ENCODE peak calls at places on chromosomes 3 and 15, in eight cellular contexts. L is lower lobe of right lung; K is cardiac muscle cell; N is suprapubic skin; C is small intestine; R is CD4-positive, CD25-positive, alpha-beta regulatory T cell; B is keratinocyte; S is CD4-positive, alpha-beta memory T cell. X is an unnamed sample. For H3K9me3, the result is how much of the 10 kb centered on the place peaks cover.

GRCh38 chr3:172808969-172809546 is 58.5 kb downstream of the ECT2 start:
- DNase-seq in L (no peak), K (peak), N (no peak), C (peak), R (peak), B (peak), S (peak), X (no peak)

GRCh38 chr15:78224024-78224413 is 10.3 kb downstream of the ACSBG1 start:
- DNase-seq in L (no peak), K (peak), N (no peak), C (no peak), R (no peak), B (no peak), S (no peak), X (no peak)

GRCh38 chr15:36858423-36858822 is 241.9 kb downstream of the MEIS2 start:
- DNase-seq in L (no peak), K (no peak), N (no peak), C (no peak), R (no peak), B (no peak), S (no peak), X (no peak)

GRCh38 chr3:187773963-187774789 is 28.9 kb upstream of the BCL6 start:
- DNase-seq in L (no peak), K (no peak), N (no peak), C (no peak), R (no peak), B (no peak), S (no peak), X (no peak)

GRCh38 chr3:32972482-32973146 is 21.2 kb downstream of the CCR4 start:
- DNase-seq in L (no peak), K (no peak), N (no peak), C (no peak), R (no peak), B (no peak), S (no peak), X (no peak)

GRCh38 chr15:36334059-36334458 is 245.4 kb upstream of the CDIN1 start:
- DNase-seq in L (no peak), K (peak), N (no peak), C (no peak), R (no peak), B (no peak), S (no peak), X (no peak)

GRCh38 chr3:59994720-59995304 is 945.0 kb upstream of the CFAP20DC start:
- DNase-seq in L (no peak), K (no peak), N (no peak), C (no peak), R (no peak), B (no peak), S (no peak), X (no peak)

GRCh38 chr3:174440350-174440716 is 418.8 kb upstream of the NAALADL2 start:
- DNase-seq in L (peak), K (peak), N (no peak), C (peak), R (no peak), B (no peak), S (no peak), X (no peak)

GRCh38 chr3:140160553-140160952 is 225.6 kb downstream of the CLSTN2 start:
- DNase-seq in L (no peak), K (no peak), N (no peak), C (no peak), R (no peak), B (no peak), S (no peak), X (no peak)

GRCh38 chr15:97235285-97235985 is 725.1 kb upstream of the ARRDC4 start:
- DNase-seq in L (no peak), K (peak), N (no peak), C (peak), R (peak), B (no peak), S (peak), X (no peak)

GRCh38 chr15:78396976-78397375 is 41.0 kb upstream of the IREB2 start:
- DNase-seq in L (peak), K (peak), N (peak), C (peak), R (no peak), B (no peak), S (no peak), X (no peak)

GRCh38 chr3:51703026-51703775 is 3.7 kb upstream of the GRM2 start:
- DNase-seq in L (peak), K (no peak), N (no peak), C (no peak), R (no peak), B (no peak), S (no peak), X (no peak)

GRCh38 chr3:172213168-172213567 is 173.8 kb downstream of the FNDC3B start:
- DNase-seq in L (no peak), K (peak), N (no peak), C (no peak), R (no peak), B (peak), S (no peak), X (no peak)

GRCh38 chr15:94793641-94794040 is 562.3 kb downstream of the MCTP2 start:
- DNase-seq in L (no peak), K (no peak), N (no peak), C (no peak), R (no peak), B (no peak), S (no peak), X (no peak)

GRCh38 chr3:122560680-122561079 is 3.4 kb downstream of the PARP9 start:
- DNase-seq in L (no peak), K (peak), N (no peak), C (peak), R (peak), B (peak), S (peak), X (no peak)

GRCh38 chr15:58064119-58065010 is 1.1 kb downstream of the ALDH1A2 start:
- DNase-seq in L (no peak), K (no peak), N (no peak), C (no peak), R (no peak), B (no peak), S (no peak), X (no peak)

GRCh38 chr3:58386966-58387365 is 46.7 kb downstream of the PDHB start:
- DNase-seq in L (no peak), K (peak), N (no peak), C (no peak), R (no peak), B (no peak), S (no peak), X (no peak)

GRCh38 chr3:24012589-24013257 is 67.6 kb downstream of the NR1D2 start:
- DNase-seq in L (no peak), K (no peak), N (no peak), C (no peak), R (no peak), B (no peak), S (no peak), X (no peak)

GRCh38 chr15:79978694-79979519 is 7.9 kb upstream of the BCL2A1 start:
- DNase-seq in L (no peak), K (peak), N (no peak), C (peak), R (no peak), B (no peak), S (no peak), X (no peak)

GRCh38 chr15:70593795-70594194 is 169.6 kb downstream of the UACA start:
- DNase-seq in L (no peak), K (no peak), N (no peak), C (no peak), R (no peak), B (no peak), S (no peak), X (no peak)

GRCh38 chr3:97269202-97269601 is 454.8 kb downstream of the EPHA6 start:
- DNase-seq in L (no peak), K (no peak), N (no peak), C (no peak), R (no peak), B (no peak), S (no peak), X (no peak)

GRCh38 chr3:188583476-188584161 is 429.7 kb downstream of the LPP start:
- DNase-seq in L (no peak), K (peak), N (no peak), C (peak), R (peak), B (no peak), S (no peak), X (no peak)

GRCh38 chr15:44009056-44009455 is 182.3 kb downstream of the WDR76 start:
- DNase-seq in L (no peak), K (peak), N (no peak), C (peak), R (no peak), B (no peak), S (no peak), X (no peak)

GRCh38 chr3:22937536-22937935 is 265.6 kb upstream of the UBE2E2 start:
- DNase-seq in L (no peak), K (no peak), N (no peak), C (no peak), R (no peak), B (no peak), S (no peak), X (no peak)

GRCh38 chr15:72554471-72555425 is 80.6 kb downstream of the ARIH1 start:
- DNase-seq in L (no peak), K (peak), N (no peak), C (no peak), R (peak), B (peak), S (no peak), X (no peak)

GRCh38 chr3:31165399-31165860 is 271.0 kb upstream of the GADL1 start:
- DNase-seq in L (peak), K (peak), N (no peak), C (no peak), R (no peak), B (no peak), S (no peak), X (no peak)

GRCh38 chr3:138114988-138115971 is at the start of gene DZIP1L:
- DNase-seq in L (peak), K (peak), N (peak), C (peak), R (peak), B (no peak), S (no peak), X (no peak)

GRCh38 chr15:70955151-70955550 is 62.5 kb downstream of the LRRC49 start:
- DNase-seq in L (no peak), K (peak), N (no peak), C (no peak), R (no peak), B (no peak), S (no peak), X (no peak)

GRCh38 chr15:80489030-80489594 is 84.9 kb downstream of the ARNT2 start:
- DNase-seq in L (no peak), K (peak), N (no peak), C (no peak), R (no peak), B (no peak), S (no peak), X (no peak)

GRCh38 chr3:124587053-124587408 is 143.2 kb upstream of the UMPS start:
- DNase-seq in L (no peak), K (no peak), N (no peak), C (peak), R (no peak), B (no peak), S (no peak), X (no peak)

GRCh38 chr15:67120839-67121540 is 55.6 kb downstream of the SMAD3 start:
- DNase-seq in L (peak), K (peak), N (peak), C (peak), R (peak), B (no peak), S (peak), X (peak)

GRCh38 chr3:48661501-48662139 is 1.1 kb downstream of the CELSR3 start:
- DNase-seq in L (peak), K (peak), N (no peak), C (peak), R (peak), B (no peak), S (peak), X (peak)

GRCh38 chr3:170080605-170081004 is 42.8 kb downstream of the GPR160 start:
- DNase-seq in L (no peak), K (no peak), N (no peak), C (no peak), R (no peak), B (no peak), S (no peak), X (no peak)

GRCh38 chr15:93274276-93274675 is 185.3 kb upstream of the RGMA start:
- DNase-seq in L (no peak), K (no peak), N (no peak), C (no peak), R (no peak), B (no peak), S (no peak), X (no peak)

GRCh38 chr15:93266291-93266690 is 177.3 kb upstream of the RGMA start:
- DNase-seq in L (no peak), K (no peak), N (no peak), C (no peak), R (no peak), B (no peak), S (no peak), X (no peak)

GRCh38 chr15:93270937-93271472 is 182.0 kb upstream of the RGMA start:
- DNase-seq in L (no peak), K (no peak), N (no peak), C (no peak), R (no peak), B (no peak), S (no peak), X (no peak)

GRCh38 chr15:93271871-93272270 is 182.9 kb upstream of the RGMA start:
- DNase-seq in L (no peak), K (no peak), N (no peak), C (no peak), R (no peak), B (no peak), S (no peak), X (no peak)
- H3K9me3 ChIP-seq in L (under half), K (under half), N (under half), C (under half), R (under half), B (under half), S (under half), X (under half)

GRCh38 chr3:119588112-119588511 is 8.8 kb downstream of the ADPRH start:
- DNase-seq in L (peak), K (no peak), N (peak), C (peak), R (no peak), B (no peak), S (no peak), X (no peak)

GRCh38 chr3:119585867-119586570 is 6.7 kb downstream of the ADPRH start:
- DNase-seq in L (no peak), K (no peak), N (no peak), C (no peak), R (no peak), B (no peak), S (no peak), X (no peak)

GRCh38 chr3:119585193-119585592 is 5.9 kb downstream of the ADPRH start:
- DNase-seq in L (no peak), K (no peak), N (no peak), C (no peak), R (no peak), B (no peak), S (no peak), X (no peak)

GRCh38 chr3:119589087-119589773 is 8.5 kb upstream of the PLA1A start:
- DNase-seq in L (no peak), K (no peak), N (no peak), C (no peak), R (no peak), B (no peak), S (no peak), X (no peak)

GRCh38 chr3:119586707-119587317 is 7.5 kb downstream of the ADPRH start:
- DNase-seq in L (no peak), K (no peak), N (no peak), C (no peak), R (peak), B (no peak), S (no peak), X (no peak)
- H3K9me3 ChIP-seq in L (under half), K (under half), N (under half), C (under half), R (under half), B (under half), S (under half), X (under half)

GRCh38 chr3:147411777-147412176 is 2.6 kb downstream of the ZIC1 start:
- DNase-seq in L (no peak), K (no peak), N (no peak), C (no peak), R (no peak), B (no peak), S (no peak), X (no peak)
- H3K9me3 ChIP-seq in L (under half), K (under half), N (under half), C (under half), R (under half), B (under half), S (under half), X (under half)

GRCh38 chr15:25177955-25178801 is 223.4 kb downstream of the SNRPN start:
- DNase-seq in L (peak), K (no peak), N (peak), C (no peak), R (no peak), B (no peak), S (no peak), X (no peak)
- H3K9me3 ChIP-seq in L (under half), K (under half), N (half or more), C (under half), R (half or more), B (under half), S (under half), X (under half)

DNA sequence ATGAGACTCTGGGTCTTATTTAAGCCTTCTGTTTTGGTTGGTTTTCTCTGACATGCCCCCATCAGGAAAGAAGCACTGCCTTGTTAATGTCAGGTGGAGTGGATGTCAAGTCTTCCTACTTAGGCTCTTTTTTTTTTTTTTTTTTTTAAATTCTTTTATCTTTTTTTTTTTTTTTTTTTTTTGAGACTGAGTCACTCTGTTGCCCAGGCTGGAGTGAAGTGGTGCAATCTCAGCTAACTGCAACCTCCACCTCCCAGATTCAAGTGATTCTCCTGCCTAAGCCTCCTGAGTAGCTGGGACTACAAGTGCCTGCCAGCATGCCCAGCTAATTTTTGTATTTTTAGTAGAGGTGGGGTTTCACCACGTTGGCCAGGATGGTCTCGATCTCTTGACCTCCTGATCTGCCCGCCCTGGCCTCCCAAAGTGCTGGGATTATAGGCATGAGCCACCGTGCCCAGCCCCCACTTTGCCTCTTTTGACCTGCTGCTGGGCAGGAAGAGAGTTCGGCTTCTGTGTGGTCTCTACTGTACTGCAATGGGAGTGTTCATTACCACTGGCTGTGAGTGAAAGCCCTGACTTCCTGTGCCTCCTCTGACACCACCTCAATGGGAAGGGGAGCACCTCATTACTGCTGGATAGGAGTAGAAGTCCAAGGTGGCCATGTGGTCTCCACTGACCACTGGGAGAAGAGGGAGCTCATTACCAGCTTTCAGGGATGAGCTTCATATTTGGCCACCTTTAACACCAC is 10.9 kb downstream of the CTDSPL start:
- DNase-seq in L (no peak), K (peak), N (no peak), C (no peak), R (no peak), B (no peak), S (no peak), X (no peak)
- H3K9me3 ChIP-seq in L (under half), K (under half), N (under half), C (under half), R (under half), B (under half), S (under half), X (under half)

GRCh38 chr3:733313-733712 is 359.5 kb upstream of the CNTN6 start:
- DNase-seq in L (no peak), K (no peak), N (no peak), C (no peak), R (no peak), B (no peak), S (no peak), X (no peak)
- H3K9me3 ChIP-seq in L (under half), K (under half), N (under half), C (under half), R (under half), B (under half), S (under half), X (under half)

GRCh38 chr15:25066708-25067107 is 111.9 kb downstream of the SNRPN start:
- DNase-seq in L (no peak), K (no peak), N (no peak), C (no peak), R (no peak), B (no peak), S (no peak), X (no peak)

GRCh38 chr15:25068696-25069095 is 113.9 kb downstream of the SNRPN start:
- DNase-seq in L (no peak), K (no peak), N (no peak), C (no peak), R (no peak), B (no peak), S (no peak), X (no peak)

GRCh38 chr15:25067725-25068309 is 113.0 kb downstream of the SNRPN start:
- DNase-seq in L (no peak), K (no peak), N (no peak), C (no peak), R (no peak), B (no peak), S (no peak), X (no peak)

GRCh38 chr15:25065286-25065685 is 110.5 kb downstream of the SNRPN start:
- DNase-seq in L (no peak), K (no peak), N (no peak), C (no peak), R (no peak), B (no peak), S (no peak), X (no peak)

DNA sequence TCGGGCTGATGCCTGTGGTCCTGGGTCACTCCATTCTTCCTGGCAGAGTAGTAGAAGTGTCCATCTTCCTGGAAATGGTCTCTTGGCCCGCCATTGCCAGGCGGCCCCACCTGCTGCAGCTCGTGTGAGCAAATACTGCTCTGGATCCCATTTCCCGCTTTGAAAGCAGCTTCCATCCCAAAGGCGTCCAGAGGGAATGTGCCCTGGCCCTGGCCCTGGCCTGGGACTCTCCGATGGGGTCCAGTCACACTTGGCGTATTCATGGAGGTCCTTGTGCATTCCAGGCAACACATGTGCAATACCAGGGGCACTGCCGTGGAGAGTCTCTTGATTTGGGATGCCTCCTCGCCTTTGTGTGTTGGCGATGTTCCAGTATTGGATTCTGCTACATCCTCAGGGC is 111.1 kb downstream of the SNRPN start:
- DNase-seq in L (no peak), K (no peak), N (no peak), C (no peak), R (no peak), B (no peak), S (no peak), X (no peak)
- H3K9me3 ChIP-seq in L (half or more), K (under half), N (half or more), C (under half), R (half or more), B (half or more), S (half or more), X (under half)

DNA sequence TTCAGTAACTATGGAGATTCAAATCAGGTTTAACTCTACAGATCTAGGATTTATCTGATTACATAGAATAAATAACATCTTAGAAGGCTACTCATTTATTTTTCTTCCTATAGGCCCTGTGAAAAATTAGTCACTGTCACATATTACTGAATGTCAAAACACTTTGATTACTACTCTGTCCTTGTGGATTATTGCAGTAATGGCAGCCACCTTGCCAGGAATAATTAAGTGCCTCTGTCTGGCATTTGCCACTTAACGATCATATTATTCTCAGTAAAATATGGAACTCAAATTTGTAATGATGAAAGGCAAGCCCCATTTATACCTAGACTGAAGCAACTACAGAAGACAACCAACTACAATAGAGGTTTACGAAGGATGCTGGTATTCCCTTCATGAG is 596.3 kb upstream of the ARPP21 start:
- DNase-seq in L (no peak), K (no peak), N (no peak), C (no peak), R (no peak), B (no peak), S (no peak), X (no peak)
- H3K9me3 ChIP-seq in L (under half), K (under half), N (under half), C (under half), R (under half), B (under half), S (under half), X (under half)

GRCh38 chr3:2211568-2211967 is 112.9 kb downstream of the CNTN4 start:
- DNase-seq in L (no peak), K (no peak), N (no peak), C (no peak), R (no peak), B (no peak), S (no peak), X (no peak)
- H3K9me3 ChIP-seq in L (under half), K (under half), N (under half), C (under half), R (under half), B (under half), S (under half), X (under half)

X was measured in T-helper 17 cell.